ENCODE peak calls at places on chromosomes 7 and 10, in ten cellular contexts. C is left cardiac atrium; T is HL-60; R is effector memory CD8-positive, alpha-beta T cell; U is astrocyte; N is D341Med; P is uterus; E is fibroblast of mammary gland; G is Daoy; I is GM23248. Y is an unnamed sample.

GRCh38 chr7:126716321-126716720 is 536.4 kb downstream of the GRM8 start:
- DNase-seq in C (no peak), T (no peak), R (no peak), U (no peak), N (no peak), P (no peak), E (peak), G (no peak), I (no peak), Y (no peak)

GRCh38 chr10:21473135-21473534 is 52.3 kb downstream of the SKIDA1 start:
- DNase-seq in C (no peak), T (no peak), R (no peak), U (no peak), N (no peak), P (no peak), E (no peak), G (no peak), I (no peak), Y (no peak)

GRCh38 chr7:40763319-40764287 is 628.8 kb downstream of the SUGCT start:
- DNase-seq in C (no peak), T (no peak), R (no peak), U (peak), N (peak), P (no peak), E (peak), G (peak), I (peak), Y (no peak)

GRCh38 chr7:11379641-11380040 is 406.0 kb downstream of the PHF14 start:
- DNase-seq in C (no peak), T (no peak), R (no peak), U (no peak), N (no peak), P (no peak), E (no peak), G (no peak), I (no peak), Y (no peak)

GRCh38 chr10:127920319-127921074 is 13.6 kb downstream of the PTPRE start:
- DNase-seq in C (no peak), T (no peak), R (no peak), U (no peak), N (no peak), P (no peak), E (no peak), G (peak), I (peak), Y (no peak)

GRCh38 chr10:70362357-70362756 is 20.1 kb downstream of the LRRC20 start:
- DNase-seq in C (no peak), T (no peak), R (no peak), U (no peak), N (no peak), P (no peak), E (no peak), G (no peak), I (no peak), Y (no peak)

GRCh38 chr7:117810642-117811512 is 62.4 kb downstream of the CTTNBP2 start:
- DNase-seq in C (no peak), T (no peak), R (no peak), U (peak), N (no peak), P (no peak), E (no peak), G (peak), I (peak), Y (no peak)

GRCh38 chr7:92831716-92832622 is 4.4 kb downstream of the CDK6 start:
- DNase-seq in C (no peak), T (no peak), R (no peak), U (peak), N (no peak), P (no peak), E (peak), G (peak), I (peak), Y (no peak)

GRCh38 chr7:111108526-111108925 is 17.6 kb downstream of the LRRN3 start:
- DNase-seq in C (no peak), T (no peak), R (no peak), U (peak), N (no peak), P (no peak), E (peak), G (peak), I (peak), Y (no peak)

GRCh38 chr7:73623798-73624668 is at the start of gene MLXIPL:
- DNase-seq in C (peak), T (no peak), R (peak), U (no peak), N (peak), P (peak), E (peak), G (peak), I (peak), Y (peak)

GRCh38 chr7:130009848-130010688 is 41.1 kb downstream of the ZC3HC1 start:
- DNase-seq in C (no peak), T (no peak), R (no peak), U (peak), N (no peak), P (no peak), E (peak), G (peak), I (peak), Y (no peak)

GRCh38 chr7:93559624-93560491 is 14.7 kb downstream of the CALCR start:
- DNase-seq in C (no peak), T (no peak), R (no peak), U (no peak), N (no peak), P (no peak), E (no peak), G (no peak), I (no peak), Y (no peak)

GRCh38 chr10:18400911-18401260 is 250.5 kb downstream of the NSUN6 start:
- DNase-seq in C (no peak), T (no peak), R (no peak), U (no peak), N (peak), P (no peak), E (no peak), G (no peak), I (peak), Y (peak)

GRCh38 chr10:86203162-86203905 is 163.3 kb downstream of the GRID1 start:
- DNase-seq in C (no peak), T (no peak), R (no peak), U (no peak), N (no peak), P (no peak), E (no peak), G (no peak), I (peak), Y (no peak)

GRCh38 chr10:85545874-85546273 is 820.7 kb downstream of the GRID1 start:
- DNase-seq in C (no peak), T (peak), R (no peak), U (no peak), N (no peak), P (no peak), E (no peak), G (no peak), I (no peak), Y (no peak)

GRCh38 chr10:97254694-97255093 is 37.7 kb downstream of the ARHGAP19 start:
- DNase-seq in C (no peak), T (no peak), R (no peak), U (no peak), N (no peak), P (no peak), E (no peak), G (no peak), I (no peak), Y (no peak)

GRCh38 chr10:13987472-13987871 is 343.3 kb downstream of the FRMD4A start:
- DNase-seq in C (no peak), T (no peak), R (no peak), U (peak), N (no peak), P (no peak), E (peak), G (peak), I (peak), Y (no peak)

GRCh38 chr10:120052964-120053363 is 160.4 kb downstream of the SEC23IP start:
- DNase-seq in C (no peak), T (no peak), R (no peak), U (no peak), N (no peak), P (no peak), E (no peak), G (no peak), I (no peak), Y (no peak)

GRCh38 chr10:110802090-110802489 is 69.6 kb upstream of the PDCD4 start:
- DNase-seq in C (no peak), T (no peak), R (no peak), U (peak), N (no peak), P (no peak), E (peak), G (peak), I (peak), Y (no peak)

GRCh38 chr10:124296813-124297788 is 121.6 kb downstream of the OAT start:
- DNase-seq in C (no peak), T (no peak), R (no peak), U (no peak), N (no peak), P (no peak), E (no peak), G (no peak), I (no peak), Y (no peak)

GRCh38 chr10:31262672-31263071 is 56.3 kb upstream of the ZEB1 start:
- DNase-seq in C (peak), T (no peak), R (no peak), U (peak), N (no peak), P (no peak), E (peak), G (no peak), I (peak), Y (no peak)

GRCh38 chr7:106793015-106793651 is 71.9 kb upstream of the PIK3CG start:
- DNase-seq in C (no peak), T (no peak), R (peak), U (no peak), N (no peak), P (no peak), E (peak), G (peak), I (peak), Y (peak)

GRCh38 chr10:67818323-67818722 is 19.7 kb downstream of the DNAJC12 start:
- DNase-seq in C (no peak), T (no peak), R (no peak), U (peak), N (no peak), P (no peak), E (peak), G (peak), I (peak), Y (no peak)

GRCh38 chr7:136869991-136870798 is 1.7 kb downstream of the CHRM2 start:
- DNase-seq in C (peak), T (no peak), R (no peak), U (peak), N (peak), P (no peak), E (no peak), G (peak), I (peak), Y (no peak)

GRCh38 chr10:23373156-23373555 is 28.6 kb upstream of the C10orf67 start:
- DNase-seq in C (no peak), T (no peak), R (no peak), U (no peak), N (no peak), P (no peak), E (no peak), G (no peak), I (peak), Y (no peak)

GRCh38 chr7:2381881-2382509 is 21.4 kb upstream of the CHST12 start:
- DNase-seq in C (no peak), T (no peak), R (no peak), U (no peak), N (peak), P (no peak), E (no peak), G (no peak), I (no peak), Y (no peak)

GRCh38 chr7:90768301-90768700 is 172.2 kb downstream of the CDK14 start:
- DNase-seq in C (no peak), T (no peak), R (no peak), U (no peak), N (no peak), P (no peak), E (no peak), G (no peak), I (no peak), Y (no peak)

GRCh38 chr7:23468721-23469149 is 1.6 kb downstream of the IGF2BP3 start:
- DNase-seq in C (no peak), T (no peak), R (no peak), U (no peak), N (no peak), P (no peak), E (no peak), G (peak), I (no peak), Y (no peak)